ENCODE peak calls at places on chromosome 21, in seven cellular contexts. Y is PC-3; N is left lung; J is GM13977; I is hippocampal formation; C is kidney tubule cell; D is activated naive CD8-positive, alpha-beta T cell treated with anti-CD3 and anti-CD28 coated beads for 36 hours. Q is an unnamed sample.

GRCh38 chr21:37006521-37007291 is at the start of gene RIPPLY3:
- DNase-seq in J (peak; percentile 54), N (no peak), D (peak; percentile 28), I (no peak), C (peak; percentile 38), Y (peak; percentile 45), Q (peak; percentile 21)

GRCh38 chr21:39681845-39682244 is 63.1 kb upstream of the IGSF5 start:
- DNase-seq in D (no peak), C (peak; percentile 84), I (no peak), N (no peak), Y (no peak), J (no peak), Q (peak; percentile 66)

GRCh38 chr21:44300262-44300959 is 558 bp downstream of the PFKL start:
- DNase-seq in C (peak; percentile 72), D (peak; percentile 76), I (peak; percentile 8), N (peak; percentile 82), Y (peak; percentile 57), J (peak; percentile 86), Q (peak; percentile 55)

GRCh38 chr21:39867198-39867650 is at the start of gene PCP4:
- DNase-seq in D (peak; percentile 38), I (peak; percentile 40), J (no peak), C (peak; percentile 64), N (peak; percentile 47), Y (peak; percentile 74), Q (no peak)

GRCh38 chr21:35635261-35635660 is 425.1 kb downstream of the SETD4 start:
- DNase-seq in N (no peak), C (peak; percentile 92), Y (peak; percentile 91), J (no peak), D (no peak), I (no peak), Q (peak; percentile 48)

GRCh38 chr21:29419422-29419821 is 120.7 kb downstream of the BACH1 start:
- DNase-seq in I (no peak), J (no peak), Y (no peak), N (no peak), C (no peak), D (no peak), Q (no peak)

GRCh38 chr21:45329261-45330074 is 41.8 kb upstream of the POFUT2 start:
- DNase-seq in J (no peak), N (peak; percentile 67), I (no peak), C (peak; percentile 96), Y (peak; percentile 66), D (no peak), Q (no peak)

GRCh38 chr21:36773111-36773510 is 74.2 kb downstream of the SIM2 start:
- DNase-seq in D (no peak), J (no peak), C (peak; percentile 78), Y (peak; percentile 82), N (peak; percentile 69), I (no peak), Q (peak; percentile 86)

GRCh38 chr21:29238967-29239289 is 59.8 kb upstream of the BACH1 start:
- DNase-seq in D (no peak), C (no peak), I (no peak), Y (no peak), J (no peak), N (no peak), Q (peak; percentile 77)

GRCh38 chr21:33162436-33162921 is 67.3 kb upstream of the IFNAR2 start:
- DNase-seq in C (no peak), Y (no peak), I (no peak), N (no peak), D (no peak), J (no peak), Q (no peak)